ENCODE peak calls at places on chromosomes 11 and 22, in five cellular contexts. F is activated T-helper 9 cell treated with anti-CD3 and anti-CD28 coated beads, Interleukin-2, amount 50 U/mL, for 16 hours; Q is nucleus accumbens; V is H7; N is sciatic nerve. R is an unnamed sample.

GRCh38 chr11:59847620-59848019 is 2.3 kb upstream of the CBLIF start:
- DNase-seq in N (no peak), Q (no peak), F (no peak), V (no peak), R (no peak)

GRCh38 chr11:117818036-117818858 is 6.3 kb downstream of the FXYD2 start:
- DNase-seq in V (no peak), N (no peak), F (peak), Q (no peak), R (no peak)

GRCh38 chr22:46462726-46463371 is 74.6 kb downstream of the CELSR1 start:
- DNase-seq in Q (no peak), V (no peak), F (no peak), N (no peak), R (no peak)

GRCh38 chr22:31926969-31927368 is 17.4 kb upstream of the YWHAH start:
- DNase-seq in V (peak), Q (peak), F (no peak), N (no peak), R (peak)

GRCh38 chr22:36221799-36222751 is 17.3 kb downstream of the APOL2 start:
- DNase-seq in V (peak), N (no peak), F (peak), Q (no peak), R (peak)

GRCh38 chr11:64694026-64694755 is 28.8 kb downstream of the NRXN2 start:
- DNase-seq in F (no peak), Q (no peak), N (no peak), V (no peak), R (no peak)

GRCh38 chr11:124740277-124740882 is 638 bp downstream of the NRGN start:
- DNase-seq in V (peak), Q (no peak), F (peak), N (no peak), R (peak)

GRCh38 chr11:83681045-83681781 is 395.0 kb upstream of the CCDC90B start:
- DNase-seq in Q (no peak), F (no peak), N (no peak), V (no peak), R (no peak)

GRCh38 chr22:46762238-46763050 is at the start of gene TBC1D22A:
- DNase-seq in F (peak), Q (peak), N (peak), V (peak), R (peak)

GRCh38 chr11:134557571-134558257 is 145.7 kb upstream of the B3GAT1 start:
- DNase-seq in Q (no peak), N (no peak), V (peak), F (no peak), R (no peak)

GRCh38 chr11:2887526-2888195 is 2.1 kb upstream of the CDKN1C start:
- DNase-seq in Q (no peak), N (no peak), V (no peak), F (no peak), R (no peak)

GRCh38 chr11:111299111-111300026 is 1.0 kb downstream of the POU2AF3 start:
- DNase-seq in Q (no peak), V (peak), N (peak), F (no peak), R (peak)

GRCh38 chr11:129222158-129222557 is 30.0 kb upstream of the ARHGAP32 start:
- DNase-seq in F (no peak), N (no peak), Q (no peak), V (no peak), R (no peak)

GRCh38 chr11:74783241-74783871 is 34.7 kb downstream of the RNF169 start:
- DNase-seq in V (no peak), F (no peak), N (no peak), Q (no peak), R (no peak)

GRCh38 chr22:42080287-42080686 is 787 bp downstream of the SMDT1 start:
- DNase-seq in Q (no peak), V (no peak), F (no peak), N (peak), R (peak)

GRCh38 chr11:65309006-65309405 is 5.7 kb upstream of the CDC42EP2 start:
- DNase-seq in V (no peak), F (no peak), Q (no peak), N (no peak), R (no peak)

GRCh38 chr11:32919338-32919737 is 26.7 kb downstream of the QSER1 start:
- DNase-seq in N (no peak), V (no peak), Q (no peak), F (no peak), R (no peak)

GRCh38 chr11:3161309-3161708 is 3.8 kb downstream of the OSBPL5 start:
- DNase-seq in N (peak), Q (no peak), F (no peak), V (peak), R (no peak)

GRCh38 chr11:117584056-117584830 is 212.8 kb downstream of the DSCAML1 start:
- DNase-seq in Q (no peak), F (no peak), N (peak), V (no peak), R (no peak)

GRCh38 chr11:9120659-9121350 is 29.4 kb upstream of the SCUBE2 start:
- DNase-seq in N (no peak), Q (no peak), V (peak), F (no peak), R (peak)

GRCh38 chr11:1943977-1944376 is 3.2 kb upstream of the MRPL23 start:
- DNase-seq in V (no peak), F (no peak), Q (no peak), N (peak), R (no peak)

GRCh38 chr11:11027271-11027670 is 169.4 kb upstream of the ZBED5 start:
- DNase-seq in Q (no peak), F (no peak), V (no peak), N (no peak), R (no peak)

GRCh38 chr11:6572215-6572614 is 31.2 kb downstream of the RRP8 start:
- DNase-seq in N (no peak), V (no peak), Q (no peak), F (no peak), R (no peak)

GRCh38 chr22:48870436-48870835 is 957.2 kb downstream of the BRD1 start:
- DNase-seq in V (peak), F (no peak), Q (no peak), N (peak), R (no peak)

GRCh38 chr11:128766687-128767086 is 72.8 kb downstream of the FLI1 start:
- DNase-seq in N (no peak), F (no peak), V (no peak), Q (no peak), R (no peak)

GRCh38 chr11:130103296-130103814 is 33.7 kb downstream of the APLP2 start:
- DNase-seq in N (no peak), Q (no peak), F (no peak), V (no peak), R (no peak)

R was measured in SK-MEL-5.